ENCODE peak calls at places on chromosomes 1 and 21, in seven cellular contexts. I is body of pancreas, T is uterus, L is substantia nigra, G is WERI-Rb-1, V is GM23338, K is brain microvascular endothelial cell. H is an unnamed sample.

GRCh38 chr21:38806153-38806941 is 618 bp downstream of the ETS2 start:
- DNase-seq in T (no peak), I (peak), L (no peak), V (peak), K (no peak), G (peak), H (no peak)

GRCh38 chr1:2415801-2416208 is 3.4 kb upstream of the PEX10 start:
- DNase-seq in G (no peak), T (no peak), L (no peak), V (no peak), K (no peak), I (no peak), H (no peak)

GRCh38 chr21:42195378-42196031 is 23.4 kb upstream of the ABCG1 start:
- DNase-seq in I (no peak), L (no peak), G (no peak), V (no peak), K (peak), T (no peak), H (no peak)

GRCh38 chr1:177571076-177571475 is 398.8 kb downstream of the SEC16B start:
- DNase-seq in T (no peak), V (peak), G (no peak), I (no peak), L (no peak), K (no peak), H (no peak)

GRCh38 chr1:198959676-198960075 is 320.8 kb downstream of the PTPRC start:
- DNase-seq in V (no peak), G (no peak), L (no peak), K (no peak), I (no peak), T (no peak), H (no peak)

GRCh38 chr1:16628361-16629111 is 15.2 kb upstream of the NBPF1 start:
- DNase-seq in T (peak), K (no peak), I (no peak), V (peak), G (no peak), L (no peak), H (no peak)

GRCh38 chr1:233394860-233395717 is 67.6 kb downstream of the MAP3K21 start:
- DNase-seq in K (peak), I (peak), L (no peak), G (peak), T (no peak), V (peak), H (no peak)

GRCh38 chr1:183548136-183548535 is 42.1 kb downstream of the NCF2 start:
- DNase-seq in G (no peak), I (no peak), V (no peak), K (no peak), L (no peak), T (no peak), H (no peak)

GRCh38 chr1:88595355-88595754 is 88.7 kb upstream of the PKN2 start:
- DNase-seq in T (no peak), G (no peak), V (peak), K (peak), L (no peak), I (no peak), H (no peak)

GRCh38 chr1:33758698-33759097 is 105.2 kb upstream of the HMGB4 start:
- DNase-seq in I (no peak), T (no peak), K (no peak), L (no peak), V (no peak), G (no peak), H (no peak)

GRCh38 chr1:245791410-245792312 is 636.9 kb downstream of the KIF26B start:
- DNase-seq in K (no peak), I (no peak), T (no peak), V (no peak), L (no peak), G (no peak), H (no peak)

GRCh38 chr21:44509539-44509938 is 30.5 kb downstream of the KRTAP10-1 start:
- DNase-seq in V (no peak), K (no peak), T (no peak), G (no peak), L (no peak), I (peak), H (no peak)

GRCh38 chr1:197737916-197738315 is 37.4 kb downstream of the DENND1B start:
- DNase-seq in I (no peak), V (no peak), G (no peak), L (no peak), K (no peak), T (no peak), H (no peak)

GRCh38 chr1:40703316-40703715 is 11.8 kb downstream of the NFYC start:
- DNase-seq in K (peak), T (no peak), L (no peak), G (no peak), V (no peak), I (no peak), H (no peak)

GRCh38 chr1:66168467-66168887 is 365.5 kb upstream of the SGIP1 start:
- DNase-seq in I (no peak), L (no peak), K (no peak), G (no peak), T (no peak), V (peak), H (no peak)

GRCh38 chr1:58773406-58773840 is 10.4 kb downstream of the JUN start:
- DNase-seq in V (no peak), L (no peak), K (peak), I (peak), G (no peak), T (peak), H (no peak)

GRCh38 chr1:47714368-47714767 is 276.5 kb downstream of the FOXD2 start:
- DNase-seq in L (no peak), I (no peak), T (no peak), G (no peak), V (no peak), K (no peak), H (no peak)

GRCh38 chr1:244918422-244919319 is 54.3 kb upstream of the HNRNPU start:
- DNase-seq in T (peak), G (peak), V (peak), K (peak), L (no peak), I (peak), H (peak)

GRCh38 chr1:14738235-14738634 is 139.8 kb downstream of the KAZN start:
- DNase-seq in V (no peak), G (no peak), L (no peak), T (no peak), K (no peak), I (no peak), H (no peak)

GRCh38 chr1:41919764-41920397 is 1.2 kb upstream of the HIVEP3 start:
- DNase-seq in I (peak), K (no peak), T (no peak), G (peak), V (peak), L (no peak), H (no peak)

GRCh38 chr21:37208056-37208705 is 59.0 kb downstream of the VPS26C start:
- DNase-seq in V (no peak), G (peak), L (peak), I (peak), T (no peak), K (no peak), H (peak)

GRCh38 chr21:38140192-38140905 is 116.4 kb upstream of the KCNJ15 start:
- DNase-seq in T (no peak), L (no peak), V (no peak), K (peak), I (peak), G (peak), H (no peak)

GRCh38 chr1:232318143-232318542 is 311.8 kb downstream of the SIPA1L2 start:
- DNase-seq in G (no peak), L (no peak), V (no peak), T (no peak), K (no peak), I (no peak), H (no peak)

GRCh38 chr1:214372092-214372491 is 91.1 kb downstream of the SMYD2 start:
- DNase-seq in K (peak), T (no peak), L (no peak), I (no peak), G (no peak), V (no peak), H (no peak)

DNA sequence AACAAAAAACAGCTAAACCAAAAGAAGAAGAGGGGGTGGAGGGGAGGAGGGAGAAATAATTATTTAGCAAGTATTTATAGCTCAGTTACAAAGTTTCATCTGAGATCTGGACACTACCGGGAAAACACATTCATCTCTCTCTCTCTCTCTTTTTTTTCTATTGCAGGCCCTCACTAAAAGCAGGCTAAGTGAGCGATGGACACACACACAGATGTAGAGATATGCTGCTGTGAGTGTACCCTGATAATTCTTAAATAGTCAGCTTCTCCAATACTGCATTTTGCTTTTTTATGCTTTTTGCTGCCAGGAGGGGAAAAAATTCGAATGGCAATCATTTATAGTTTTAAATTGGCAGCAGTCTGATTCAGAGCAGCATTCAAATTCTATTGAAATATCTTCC is 65.0 kb downstream of the LPAR3 start:
- DNase-seq in T (no peak), K (no peak), G (no peak), V (no peak), L (no peak), I (no peak), H (no peak)
- H3K27ac ChIP-seq in T (no peak), K (no peak), G (no peak), V (peak), L (no peak), I (no peak), H (no peak)

DNA sequence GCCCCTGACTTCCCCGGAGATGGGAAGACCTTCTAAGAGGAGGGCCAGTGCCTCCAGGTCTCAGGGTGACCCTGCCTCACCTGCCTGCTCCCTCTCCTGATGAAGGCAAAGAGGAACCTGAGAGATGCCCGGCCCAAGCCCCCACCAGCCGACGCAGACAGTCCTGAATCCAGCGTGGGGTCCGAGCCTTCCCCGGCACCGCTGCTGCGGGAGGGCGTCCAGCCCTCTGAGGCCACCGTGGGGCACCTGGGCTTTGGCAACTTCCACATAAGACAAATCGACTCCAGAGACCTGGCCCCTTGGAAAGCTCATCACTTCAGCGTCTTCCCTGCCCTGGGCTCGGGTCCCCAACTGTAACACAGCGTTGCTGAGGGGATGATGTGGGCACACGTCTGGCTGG is 122.2 kb downstream of the CASZ1 start:
- DNase-seq in V (no peak), G (no peak), I (no peak), K (no peak), T (no peak), L (no peak), H (no peak)
- H3K27ac ChIP-seq in V (no peak), G (peak), I (peak), K (no peak), T (peak), L (no peak), H (no peak)

GRCh38 chr1:89974211-89974610 is 20.7 kb upstream of the ZNF326 start:
- DNase-seq in L (no peak), G (no peak), K (no peak), V (no peak), T (no peak), I (no peak), H (no peak)
- H3K27ac ChIP-seq in L (no peak), G (no peak), K (no peak), V (no peak), T (no peak), I (no peak), H (no peak)

DNA sequence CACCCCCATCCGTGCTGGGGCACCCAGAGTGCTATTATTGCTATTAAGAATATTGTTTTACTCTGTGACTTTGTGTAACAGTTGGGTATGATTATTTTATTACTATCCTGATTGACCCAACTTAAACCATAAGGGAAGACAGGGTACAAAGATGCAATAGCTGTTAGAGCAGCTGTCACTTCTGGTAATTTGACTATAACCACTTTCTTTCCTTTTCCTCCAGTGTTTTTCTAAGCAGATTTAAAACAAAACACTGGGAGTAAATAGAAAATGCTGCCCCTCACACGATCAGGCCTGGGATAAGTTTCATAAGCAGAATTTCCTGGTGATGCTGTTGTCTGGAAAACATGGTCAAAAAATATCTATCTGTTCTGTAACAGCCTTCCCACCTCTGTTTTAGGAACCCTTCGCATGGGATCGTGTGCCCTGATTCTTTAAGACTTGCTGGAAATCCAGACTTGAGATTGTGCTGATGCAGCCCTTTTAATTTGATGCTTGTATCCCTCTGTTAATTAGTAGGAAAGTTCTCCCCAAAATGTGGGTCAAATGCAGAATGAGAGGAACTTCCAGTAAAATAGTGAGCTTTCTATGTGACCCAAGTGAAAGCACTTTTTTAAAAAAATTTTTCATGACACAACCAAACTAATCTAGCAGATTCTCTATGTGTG is 165.3 kb downstream of the FMN2 start:
- DNase-seq in V (no peak), T (no peak), L (no peak), K (no peak), G (no peak), I (no peak), H (no peak)
- H3K27ac ChIP-seq in V (no peak), T (no peak), L (no peak), K (no peak), G (no peak), I (no peak), H (no peak)

DNA sequence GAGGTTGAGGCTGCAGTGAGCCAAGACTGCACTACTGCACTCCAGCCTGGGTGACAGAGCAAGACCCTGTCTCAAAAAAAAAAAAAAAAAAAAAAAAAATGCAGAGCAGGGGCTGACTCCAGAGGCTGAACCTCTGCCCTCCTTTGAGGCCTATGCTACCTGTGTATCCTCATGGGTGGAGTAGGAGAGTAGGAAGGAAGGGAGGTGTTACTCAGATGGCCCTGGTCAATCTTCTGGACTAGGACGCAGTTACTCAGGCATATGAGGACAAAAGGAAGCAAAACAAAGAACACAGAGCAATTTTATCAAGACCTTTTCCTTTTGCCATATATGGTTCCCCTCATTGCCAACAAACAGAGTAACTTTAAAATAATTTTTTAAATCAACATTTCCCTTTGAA is 35.2 kb downstream of the TGFBR3 start:
- DNase-seq in L (no peak), I (no peak), K (no peak), V (no peak), G (no peak), T (no peak), H (no peak)
- H3K27ac ChIP-seq in L (no peak), I (no peak), K (no peak), V (no peak), G (no peak), T (peak), H (no peak)

GRCh38 chr1:109272831-109273547 is 10.0 kb downstream of the PSRC1 start:
- DNase-seq in V (no peak), K (no peak), I (peak), T (no peak), L (no peak), G (no peak), H (no peak)
- H3K27ac ChIP-seq in V (no peak), K (no peak), I (peak), T (no peak), L (peak), G (no peak), H (no peak)

DNA sequence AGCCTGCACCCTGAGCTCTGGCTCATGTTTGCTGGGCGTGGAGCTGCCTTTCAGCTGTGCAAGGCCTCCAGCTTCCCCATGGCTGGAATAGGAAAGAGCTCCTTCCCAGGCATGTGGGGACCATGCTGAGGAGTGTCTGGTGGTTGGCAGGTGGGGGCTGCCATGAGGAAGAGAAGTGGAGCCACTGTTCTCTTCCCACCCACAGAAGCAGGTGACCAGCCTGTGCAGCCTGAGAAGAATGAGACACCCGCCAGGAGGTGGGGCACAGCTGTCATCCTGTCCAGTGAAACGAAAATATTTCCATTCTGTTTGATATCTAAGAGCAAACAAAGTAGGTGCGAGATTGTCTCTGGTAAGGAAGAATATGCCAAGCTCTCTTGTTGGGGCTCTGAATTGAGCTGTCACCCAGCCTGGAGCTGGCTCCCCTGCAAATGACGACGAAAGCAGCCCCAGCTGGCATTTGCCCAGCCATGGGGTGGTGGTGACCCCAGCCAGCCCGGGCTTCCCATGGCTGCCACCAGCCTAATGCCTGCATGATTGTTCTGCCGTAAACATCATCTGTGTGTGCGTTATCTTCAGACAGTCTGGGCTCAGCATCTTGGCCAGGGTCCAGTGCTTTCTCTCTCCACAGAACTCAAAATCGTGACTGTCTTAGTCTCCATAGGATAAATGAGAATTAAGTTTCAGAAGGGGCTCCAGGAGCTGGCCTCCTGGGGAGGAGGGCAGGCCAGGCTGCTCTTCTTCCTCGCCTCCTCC is 429.8 kb upstream of the VAMP3 start:
- DNase-seq in T (no peak), G (no peak), I (no peak), V (no peak), K (peak), L (no peak), H (no peak)
- H3K27ac ChIP-seq in T (no peak), G (no peak), I (no peak), V (no peak), K (no peak), L (no peak), H (no peak)